ENCODE peak calls at places on chromosome 4, in seven cellular contexts. L is stimulated activated CD8-positive, alpha-beta memory T cell treated with anti-CD3 and anti-CD28 coated beads, Interleukin-15, amount 100 ng/mL, for 24 hours; Z is pulmonary artery endothelial cell; K is esophagus squamous epithelium; Y is H7; Q is glomerular endothelial cell; G is AG09319. U is an unnamed sample.
A peak's percentile ranks its signal among the peaks of the same experiment; 100 is the strongest.

GRCh38 chr4:64360664-64361398 is 48.4 kb downstream of the TECRL start:
- DNase-seq in L (no peak), Z (no peak), K (no peak), Y (no peak), Q (no peak), G (no peak), U (no peak)

GRCh38 chr4:140756292-140757219 is at the start of gene TBC1D9:
- DNase-seq in L (no peak), Z (peak; percentile 93), K (peak; percentile 20), Y (peak; percentile 81), Q (peak; percentile 90), G (no peak), U (peak; percentile 89)

GRCh38 chr4:7938513-7939376 is 916 bp downstream of the AFAP1 start:
- DNase-seq in L (no peak), Z (no peak), K (no peak), Y (peak; percentile 85), Q (no peak), G (no peak), U (no peak)

GRCh38 chr4:166862032-166862431 is 372.3 kb downstream of the SPOCK3 start:
- DNase-seq in L (no peak), Z (no peak), K (no peak), Y (no peak), Q (no peak), G (no peak), U (no peak)

GRCh38 chr4:4948370-4948769 is 70.9 kb downstream of the CYTL1 start:
- DNase-seq in L (no peak), Z (no peak), K (no peak), Y (no peak), Q (no peak), G (no peak), U (no peak)

GRCh38 chr4:167581449-167581965 is 347.2 kb upstream of the SPOCK3 start:
- DNase-seq in L (no peak), Z (no peak), K (no peak), Y (no peak), Q (no peak), G (no peak), U (no peak)

GRCh38 chr4:8379281-8379680 is 61.2 kb downstream of the ACOX3 start:
- DNase-seq in L (no peak), Z (no peak), K (no peak), Y (no peak), Q (no peak), G (no peak), U (no peak)

GRCh38 chr4:129822708-129823504 is 727.0 kb downstream of the C4orf33 start:
- DNase-seq in L (no peak), Z (peak; percentile 86), K (no peak), Y (no peak), Q (peak; percentile 78), G (no peak), U (no peak)

GRCh38 chr4:1052231-1052671 is 40.8 kb downstream of the FGFRL1 start:
- DNase-seq in L (no peak), Z (no peak), K (no peak), Y (peak; percentile 42), Q (no peak), G (no peak), U (no peak)

GRCh38 chr4:74933562-74934015 is 673 bp downstream of the PARM1 start:
- DNase-seq in L (no peak), Z (no peak), K (no peak), Y (peak; percentile 47), Q (no peak), G (no peak), U (no peak)

GRCh38 chr4:186557486-186557885 is 2.1 kb upstream of the MTNR1A start:
- DNase-seq in L (no peak), Z (no peak), K (no peak), Y (no peak), Q (no peak), G (no peak), U (no peak)

U was measured in NCI-H526 treated with DMSO at 0.1 percent for 48 hours.